ENCODE peak calls at places on chromosomes 1 and 21, in five cellular contexts. O is astrocyte of the spinal cord, P is AG04449, B is tibial artery, F is IMR-90. S is an unnamed sample.

GRCh38 chr21:43467785-43468184 is 40.9 kb upstream of the SIK1 start:
- DNase-seq in F (no peak), O (no peak), P (no peak), B (no peak), S (no peak)

GRCh38 chr21:46008893-46009635 is 27.5 kb downstream of the COL6A1 start:
- DNase-seq in B (no peak), F (no peak), P (no peak), O (no peak), S (no peak)

GRCh38 chr21:41360072-41360821 is 1.6 kb upstream of the MX2 start:
- DNase-seq in O (no peak), F (peak; percentile 26), P (no peak), B (peak; percentile 72), S (no peak)

GRCh38 chr1:12244078-12244477 is 14.2 kb downstream of the VPS13D start:
- DNase-seq in B (no peak), O (no peak), F (no peak), P (no peak), S (no peak)

GRCh38 chr21:44803651-44804050 is 2.0 kb upstream of the UBE2G2 start:
- DNase-seq in P (no peak), F (no peak), O (no peak), B (no peak), S (no peak)

GRCh38 chr21:46626536-46627302 is 8.8 kb upstream of the PRMT2 start:
- DNase-seq in O (no peak), P (no peak), F (no peak), B (no peak), S (no peak)

GRCh38 chr1:211639500-211640361 is 35.7 kb downstream of the NEK2 start:
- DNase-seq in P (peak; percentile 60), O (peak; percentile 92), F (peak; percentile 97), B (peak; percentile 69), S (peak; percentile 90)

GRCh38 chr1:25854554-25854953 is 4.7 kb downstream of the AUNIP start:
- DNase-seq in B (no peak), O (no peak), P (no peak), F (no peak), S (no peak)

GRCh38 chr1:201259476-201260235 is 23.6 kb upstream of the PKP1 start:
- DNase-seq in P (no peak), F (peak; percentile 43), O (peak; percentile 33), B (no peak), S (no peak)

GRCh38 chr1:7422081-7422480 is 349.0 kb upstream of the VAMP3 start:
- DNase-seq in O (no peak), B (peak; percentile 50), P (no peak), F (no peak), S (no peak)

GRCh38 chr21:14864211-14865021 is 200.4 kb downstream of the NRIP1 start:
- DNase-seq in B (no peak), P (no peak), O (peak; percentile 79), F (peak; percentile 86), S (peak; percentile 94)

GRCh38 chr1:44220001-44220751 is 6.9 kb downstream of the DMAP1 start:
- DNase-seq in O (peak; percentile 35), F (peak; percentile 89), P (no peak), B (peak; percentile 61), S (no peak)

GRCh38 chr1:245717611-245718010 is 562.8 kb downstream of the KIF26B start:
- DNase-seq in F (no peak), B (no peak), P (no peak), O (no peak), S (no peak)

GRCh38 chr21:15240846-15241245 is 176.0 kb upstream of the NRIP1 start:
- DNase-seq in O (no peak), B (no peak), F (no peak), P (no peak), S (no peak)

GRCh38 chr1:217911908-217912307 is 280.8 kb downstream of the SPATA17 start:
- DNase-seq in O (no peak), P (no peak), B (no peak), F (no peak), S (no peak)

GRCh38 chr1:223771469-223771813 is 59.1 kb downstream of the CAPN2 start:
- DNase-seq in F (no peak), B (no peak), P (no peak), O (no peak), S (no peak)

GRCh38 chr1:223774133-223774811 is 61.9 kb downstream of the CAPN2 start:
- DNase-seq in B (no peak), P (no peak), F (no peak), O (peak; percentile 11), S (no peak)

GRCh38 chr1:223772771-223773160 is 60.4 kb downstream of the CAPN2 start:
- DNase-seq in F (no peak), B (no peak), P (no peak), O (no peak), S (no peak)

GRCh38 chr1:223770621-223771315 is 58.4 kb downstream of the CAPN2 start:
- DNase-seq in O (no peak), P (no peak), B (no peak), F (no peak), S (no peak)

GRCh38 chr1:223771814-223772770 is 59.8 kb downstream of the CAPN2 start:
- DNase-seq in O (peak; percentile 91), F (peak; percentile 91), B (no peak), P (peak; percentile 50), S (peak; percentile 64)
- H3K4me3 ChIP-seq in O (no peak overlapping the region), F (no peak overlapping the region), B (no peak overlapping the region), P (no peak overlapping the region), S (no peak overlapping the region)

GRCh38 chr1:86156571-86157455 is at the start of gene COL24A1:
- DNase-seq in F (peak; percentile 83), P (no peak), O (peak; percentile 70), B (peak; percentile 63), S (no peak)
- H3K4me3 ChIP-seq in F (peak within 1 kb of the TSS; percentile 37), P (peak within 1 kb of the TSS; percentile 48), O (peak within 1 kb of the TSS; percentile 33), B (peak within 1 kb of the TSS; percentile 40), S (peak within 1 kb of the TSS; percentile 44)

DNA sequence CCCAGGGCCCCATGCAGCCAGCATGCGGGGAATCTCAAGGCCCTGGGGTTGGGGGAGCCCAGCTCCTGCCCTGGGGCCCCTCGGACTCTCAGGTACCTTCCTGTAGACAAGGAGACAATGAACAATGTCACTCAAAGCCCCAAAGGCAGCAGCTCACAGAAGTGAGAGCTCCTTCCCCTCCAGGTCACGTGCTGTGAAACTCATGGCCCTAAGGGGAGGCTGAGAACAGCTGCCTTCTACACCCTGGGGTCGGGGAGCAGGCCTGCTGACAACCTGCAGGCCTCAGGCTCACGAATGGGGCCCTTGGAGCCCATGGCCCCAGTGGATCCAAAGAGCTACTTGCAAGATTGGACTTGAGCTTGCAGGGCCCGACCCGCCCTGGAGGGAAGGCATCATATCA is 3.2 kb downstream of the MEGF6 start:
- DNase-seq in F (no peak), P (no peak), O (no peak), B (no peak), S (no peak)
- H3K4me3 ChIP-seq in F (no peak overlapping the region), P (no peak overlapping the region), O (no peak overlapping the region), B (no peak overlapping the region), S (no peak overlapping the region)

DNA sequence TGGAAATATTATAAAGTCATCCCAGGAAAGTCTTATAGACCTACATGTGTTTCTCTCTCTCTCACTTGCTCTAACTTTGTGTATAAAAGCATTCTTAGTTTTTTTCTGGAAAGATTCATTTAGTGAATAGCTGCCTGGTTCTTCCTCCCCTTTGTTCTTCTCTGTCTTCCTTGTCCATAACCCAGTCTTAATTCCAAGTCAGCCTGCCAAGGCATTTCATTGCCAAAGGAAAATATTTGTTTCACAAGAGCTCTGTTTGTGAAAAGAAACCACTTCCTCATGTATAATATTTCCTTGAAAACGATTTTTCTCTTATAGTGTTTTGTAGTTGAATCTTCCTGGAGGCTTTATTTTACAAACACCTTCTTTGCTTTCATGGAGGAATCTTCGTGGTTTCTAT is 427.0 kb downstream of the ADGRL2 start:
- DNase-seq in B (no peak), O (peak; percentile 40), P (no peak), F (no peak), S (no peak)
- H3K4me3 ChIP-seq in B (no peak overlapping the region), O (no peak overlapping the region), P (no peak overlapping the region), F (no peak overlapping the region), S (no peak overlapping the region)

GRCh38 chr1:8892026-8892425 is 13.5 kb upstream of the ENO1 start:
- DNase-seq in B (no peak), F (no peak), O (no peak), P (no peak), S (no peak)

GRCh38 chr1:8886589-8886988 is 8.1 kb upstream of the ENO1 start:
- DNase-seq in F (no peak), O (no peak), B (no peak), P (no peak), S (no peak)

GRCh38 chr1:8889103-8889846 is 10.8 kb upstream of the ENO1 start:
- DNase-seq in O (peak; percentile 32), B (no peak), P (no peak), F (no peak), S (no peak)

GRCh38 chr1:8891405-8891804 is 12.9 kb upstream of the ENO1 start:
- DNase-seq in F (no peak), O (no peak), B (no peak), P (no peak), S (no peak)

GRCh38 chr1:8889925-8890785 is 11.7 kb upstream of the ENO1 start:
- DNase-seq in B (peak; percentile 94), F (peak; percentile 89), P (peak; percentile 59), O (peak; percentile 89), S (no peak)
- H3K4me3 ChIP-seq in B (peak overlapping the region; percentile 22), F (peak overlapping the region; percentile 0), P (peak overlapping the region; percentile 6), O (peak overlapping the region; percentile 20), S (peak overlapping the region; percentile 29)

GRCh38 chr1:198933506-198933905 is 294.7 kb downstream of the PTPRC start:
- DNase-seq in F (no peak), O (peak; percentile 36), P (no peak), B (no peak), S (no peak)
- H3K4me3 ChIP-seq in F (peak overlapping the region; percentile 26), O (peak overlapping the region; percentile 70), P (peak overlapping the region; percentile 87), B (no peak overlapping the region), S (peak overlapping the region; percentile 69)

GRCh38 chr1:117101334-117101733 is 20.2 kb downstream of the TRIM45 start:
- DNase-seq in F (no peak), O (no peak), B (no peak), P (no peak), S (no peak)
- H3K4me3 ChIP-seq in F (no peak overlapping the region), O (no peak overlapping the region), B (no peak overlapping the region), P (no peak overlapping the region), S (no peak overlapping the region)

DNA sequence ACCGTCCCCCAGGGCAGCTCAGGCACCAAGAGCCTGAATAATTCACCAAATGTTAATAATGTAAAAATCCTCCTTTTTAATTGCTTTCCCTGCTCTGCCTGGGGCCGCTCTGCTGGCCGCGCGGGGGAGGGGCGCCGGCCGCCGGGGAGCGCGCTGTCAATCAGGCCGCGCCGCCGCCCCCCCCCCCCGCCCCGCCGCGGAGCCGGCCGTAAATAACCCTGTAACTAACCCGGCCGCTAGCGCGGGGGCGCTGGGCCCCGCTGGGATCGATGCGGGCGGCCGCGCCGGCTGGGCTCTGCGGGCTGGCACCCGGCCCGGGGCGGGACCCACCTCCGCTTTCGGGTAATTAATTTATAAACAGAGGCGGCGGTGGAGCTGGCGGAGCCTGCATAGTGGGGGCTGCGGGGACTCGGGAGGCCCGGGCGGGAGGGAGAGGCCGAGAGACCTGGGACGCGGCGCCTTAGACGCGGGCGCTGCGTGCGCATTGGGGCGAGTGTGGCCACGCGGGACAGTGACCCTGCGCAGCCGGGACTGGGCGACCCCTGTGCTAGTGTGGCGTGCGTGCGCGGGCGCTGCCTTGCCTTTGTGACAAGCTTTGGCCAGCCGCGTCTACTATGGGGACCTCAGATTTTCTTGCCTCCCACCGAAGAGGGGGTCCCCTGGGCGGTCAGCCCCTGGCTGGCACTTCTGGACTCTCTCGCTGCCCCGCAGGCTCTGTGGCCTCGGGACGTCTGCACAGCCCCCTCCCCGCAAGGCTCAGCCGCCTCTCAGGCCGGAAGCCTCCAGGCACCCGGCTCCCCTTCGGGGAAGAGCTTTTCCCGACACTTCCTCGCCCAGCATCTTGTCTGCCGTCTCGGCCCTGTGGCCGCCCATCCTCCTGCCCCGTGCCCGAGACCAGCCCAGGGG is 16.7 kb downstream of the SAMD11 start:
- DNase-seq in F (peak; percentile 62), P (no peak), B (peak; percentile 85), O (peak; percentile 84), S (no peak)
- H3K4me3 ChIP-seq in F (no peak overlapping the region), P (peak overlapping the region; percentile 29), B (peak overlapping the region; percentile 43), O (peak overlapping the region; percentile 26), S (peak overlapping the region; percentile 39)

GRCh38 chr1:241846862-241847539 is 1.0 kb upstream of the EXO1 start:
- DNase-seq in B (no peak), O (no peak), P (no peak), F (no peak), S (no peak)
- H3K4me3 ChIP-seq in B (peak overlapping the region; percentile 72), O (peak overlapping the region; percentile 95), P (peak overlapping the region; percentile 97), F (peak overlapping the region; percentile 80), S (peak overlapping the region; percentile 91)

S was measured in epithelial cell of proximal tubule.